ENCODE peak calls at places on chromosomes 1 and 21, in five cellular contexts. One of them, this sample, is unnamed.

GRCh38 chr21:32484706-32485380 is 72.3 kb downstream of the EVA1C start:
- DNase-seq in A549: no peak
- DNase-seq in HEK293T: no peak
- DNase-seq in mesothelial cell of epicardium: no peak
- DNase-seq in AG04450: no peak
- DNase-seq in this sample: peak; percentile 65

GRCh38 chr1:31336687-31337467 is 36.0 kb downstream of the FABP3 start:
- DNase-seq in mesothelial cell of epicardium: no peak
- DNase-seq in A549: no peak
- DNase-seq in HEK293T: no peak
- DNase-seq in AG04450: no peak
- DNase-seq in this sample: no peak

GRCh38 chr1:234960722-234961467 is 167.7 kb downstream of the TOMM20 start:
- DNase-seq in HEK293T: no peak
- DNase-seq in mesothelial cell of epicardium: no peak
- DNase-seq in AG04450: no peak
- DNase-seq in A549: peak; percentile 97
- DNase-seq in this sample: no peak

GRCh38 chr1:109392788-109393580 is 4.7 kb downstream of the SORT1 start:
- DNase-seq in HEK293T: peak; percentile 35
- DNase-seq in A549: peak; percentile 18
- DNase-seq in AG04450: peak; percentile 60
- DNase-seq in mesothelial cell of epicardium: no peak
- DNase-seq in this sample: peak; percentile 76

GRCh38 chr1:192445243-192445642 is 128.5 kb downstream of the RGS21 start:
- DNase-seq in AG04450: no peak
- DNase-seq in A549: no peak
- DNase-seq in HEK293T: no peak
- DNase-seq in mesothelial cell of epicardium: no peak
- DNase-seq in this sample: no peak

GRCh38 chr1:100624886-100625430 is 87.0 kb downstream of the GPR88 start:
- DNase-seq in A549: no peak
- DNase-seq in mesothelial cell of epicardium: no peak
- DNase-seq in HEK293T: no peak
- DNase-seq in AG04450: no peak
- DNase-seq in this sample: no peak

GRCh38 chr1:117567435-117567834 is 38.4 kb upstream of the TENT5C start:
- DNase-seq in mesothelial cell of epicardium: peak; percentile 7
- DNase-seq in AG04450: no peak
- DNase-seq in HEK293T: no peak
- DNase-seq in A549: no peak
- DNase-seq in this sample: no peak

GRCh38 chr1:185934476-185935189 is 200.4 kb downstream of the HMCN1 start:
- DNase-seq in mesothelial cell of epicardium: no peak
- DNase-seq in A549: peak; percentile 18
- DNase-seq in HEK293T: no peak
- DNase-seq in AG04450: peak; percentile 16
- DNase-seq in this sample: no peak

GRCh38 chr1:228894442-228894989 is 159.2 kb downstream of the RHOU start:
- DNase-seq in AG04450: no peak
- DNase-seq in HEK293T: no peak
- DNase-seq in A549: no peak
- DNase-seq in mesothelial cell of epicardium: no peak
- DNase-seq in this sample: no peak

GRCh38 chr21:38982804-38983203 is 177.1 kb downstream of the ETS2 start:
- DNase-seq in A549: no peak
- DNase-seq in HEK293T: no peak
- DNase-seq in AG04450: no peak
- DNase-seq in mesothelial cell of epicardium: no peak
- DNase-seq in this sample: no peak